ENCODE peak calls at places on chromosomes 11 and 22, in four cellular contexts. One of them, this sample, is unnamed.

GRCh38 chr22:33747576-33748180 is 172.6 kb downstream of the LARGE1 start:
- DNase-seq in SK-N-SH: peak
- DNase-seq in HepG2: no peak
- DNase-seq in K562: no peak
- DNase-seq in this sample: no peak

GRCh38 chr11:131710511-131710910 is 340.1 kb downstream of the NTM start:
- DNase-seq in SK-N-SH: no peak
- DNase-seq in HepG2: no peak
- DNase-seq in K562: no peak
- DNase-seq in this sample: no peak

GRCh38 chr11:128419012-128419767 is 168.2 kb downstream of the ETS1 start:
- DNase-seq in SK-N-SH: no peak
- DNase-seq in HepG2: no peak
- DNase-seq in K562: no peak
- DNase-seq in this sample: no peak

GRCh38 chr11:110069158-110069737 is 23.9 kb upstream of the ZC3H12C start:
- DNase-seq in SK-N-SH: no peak
- DNase-seq in HepG2: no peak
- DNase-seq in K562: peak
- DNase-seq in this sample: no peak

GRCh38 chr11:117816151-117816741 is 8.3 kb downstream of the FXYD2 start:
- DNase-seq in SK-N-SH: peak
- DNase-seq in HepG2: peak
- DNase-seq in K562: peak
- DNase-seq in this sample: no peak

GRCh38 chr11:82756765-82757650 is 23.3 kb upstream of the FAM181B start:
- DNase-seq in SK-N-SH: no peak
- DNase-seq in HepG2: no peak
- DNase-seq in K562: no peak
- DNase-seq in this sample: no peak

GRCh38 chr11:2867722-2868548 is 17.6 kb downstream of the CDKN1C start:
- DNase-seq in SK-N-SH: no peak
- DNase-seq in HepG2: no peak
- DNase-seq in K562: peak
- DNase-seq in this sample: no peak

GRCh38 chr11:76724162-76724768 is 53.7 kb upstream of the LRRC32 start:
- DNase-seq in SK-N-SH: no peak
- DNase-seq in HepG2: no peak
- DNase-seq in K562: no peak
- DNase-seq in this sample: no peak

GRCh38 chr11:106399075-106399500 is 321.6 kb downstream of the AASDHPPT start:
- DNase-seq in SK-N-SH: peak
- DNase-seq in HepG2: no peak
- DNase-seq in K562: no peak
- DNase-seq in this sample: no peak

GRCh38 chr11:12540075-12540685 is 134.0 kb upstream of the TEAD1 start:
- DNase-seq in SK-N-SH: no peak
- DNase-seq in HepG2: no peak
- DNase-seq in K562: no peak
- DNase-seq in this sample: no peak

GRCh38 chr22:38924197-38924952 is 33.0 kb upstream of the APOBEC3A start:
- DNase-seq in SK-N-SH: no peak
- DNase-seq in HepG2: peak
- DNase-seq in K562: peak
- DNase-seq in this sample: no peak

GRCh38 chr11:70558651-70559050 is 160.3 kb downstream of the CTTN start:
- DNase-seq in SK-N-SH: no peak
- DNase-seq in HepG2: no peak
- DNase-seq in K562: no peak
- DNase-seq in this sample: no peak

GRCh38 chr11:113906515-113906914 is 1.9 kb downstream of the HTR3B start:
- DNase-seq in SK-N-SH: no peak
- DNase-seq in HepG2: peak
- DNase-seq in K562: no peak
- DNase-seq in this sample: no peak

GRCh38 chr11:70567680-70568503 is 169.6 kb downstream of the CTTN start:
- DNase-seq in SK-N-SH: no peak
- DNase-seq in HepG2: no peak
- DNase-seq in K562: no peak
- DNase-seq in this sample: no peak

GRCh38 chr11:94023856-94024255 is 2.7 kb downstream of the HEPHL1 start:
- DNase-seq in SK-N-SH: no peak
- DNase-seq in HepG2: no peak
- DNase-seq in K562: no peak
- DNase-seq in this sample: no peak

GRCh38 chr22:49614966-49615965 is 212.4 kb downstream of the BRD1 start:
- DNase-seq in SK-N-SH: no peak
- DNase-seq in HepG2: no peak
- DNase-seq in K562: no peak
- DNase-seq in this sample: no peak

GRCh38 chr22:29458551-29458950 is 20.2 kb downstream of the RFPL1 start:
- DNase-seq in SK-N-SH: no peak
- DNase-seq in HepG2: no peak
- DNase-seq in K562: no peak
- DNase-seq in this sample: no peak

GRCh38 chr22:37222440-37222971 is 10.2 kb upstream of the SSTR3 start:
- DNase-seq in SK-N-SH: no peak
- DNase-seq in HepG2: no peak
- DNase-seq in K562: no peak
- DNase-seq in this sample: no peak

GRCh38 chr22:36954251-36955014 is 41.0 kb downstream of the CSF2RB start:
- DNase-seq in SK-N-SH: no peak
- DNase-seq in HepG2: no peak
- DNase-seq in K562: no peak
- DNase-seq in this sample: no peak

GRCh38 chr11:61071208-61071681 is 31.0 kb upstream of the CD5 start:
- DNase-seq in SK-N-SH: no peak
- DNase-seq in HepG2: no peak
- DNase-seq in K562: no peak
- DNase-seq in this sample: no peak

GRCh38 chr11:9736365-9736764 is 72.5 kb downstream of the SWAP70 start:
- DNase-seq in SK-N-SH: no peak
- DNase-seq in HepG2: peak
- DNase-seq in K562: no peak
- DNase-seq in this sample: no peak

GRCh38 chr11:9735919-9736318 is 72.0 kb downstream of the SWAP70 start:
- DNase-seq in SK-N-SH: no peak
- DNase-seq in HepG2: no peak
- DNase-seq in K562: no peak
- DNase-seq in this sample: no peak

GRCh38 chr11:9733212-9733611 is 69.3 kb downstream of the SWAP70 start:
- DNase-seq in SK-N-SH: no peak
- DNase-seq in HepG2: no peak
- DNase-seq in K562: no peak
- DNase-seq in this sample: no peak

GRCh38 chr11:9732453-9732852 is 68.6 kb downstream of the SWAP70 start:
- DNase-seq in SK-N-SH: no peak
- DNase-seq in HepG2: no peak
- DNase-seq in K562: no peak
- DNase-seq in this sample: no peak

DNA sequence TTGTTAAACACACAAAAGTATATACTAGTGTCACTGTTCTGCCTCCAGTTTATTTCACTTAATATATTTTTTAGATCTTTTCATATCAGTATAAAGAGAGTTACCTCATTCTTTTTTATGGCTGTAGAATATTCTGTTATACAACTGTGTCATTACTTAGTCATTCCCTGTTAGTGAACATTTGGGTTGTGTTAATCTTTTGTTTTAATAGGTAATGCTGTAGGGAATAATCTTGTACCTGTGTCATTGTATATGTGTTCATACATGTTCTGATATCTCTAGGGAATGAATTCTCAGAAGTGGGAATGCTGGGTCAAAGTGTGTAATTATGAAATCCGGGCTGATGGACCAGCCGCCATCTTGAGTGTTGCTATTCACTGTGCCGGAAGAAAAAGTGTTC is 71.4 kb downstream of the SWAP70 start:
- DNase-seq in SK-N-SH: no peak
- DNase-seq in HepG2: no peak
- DNase-seq in K562: no peak
- DNase-seq in this sample: no peak
- H3K27ac ChIP-seq in SK-N-SH: no peak
- H3K27ac ChIP-seq in HepG2: no peak
- H3K27ac ChIP-seq in K562: no peak
- H3K27ac ChIP-seq in this sample: peak

GRCh38 chr11:116317212-116317611 is 455.6 kb downstream of the BUD13 start:
- DNase-seq in SK-N-SH: no peak
- DNase-seq in HepG2: no peak
- DNase-seq in K562: no peak
- DNase-seq in this sample: no peak
- TF ChIP-seq FOXM1 in SK-N-SH: no peak
- TF ChIP-seq FOXM1 in HepG2: no peak
- TF ChIP-seq FOXM1 in K562: no peak
- TF ChIP-seq FOXM1 in this sample: no peak

DNA sequence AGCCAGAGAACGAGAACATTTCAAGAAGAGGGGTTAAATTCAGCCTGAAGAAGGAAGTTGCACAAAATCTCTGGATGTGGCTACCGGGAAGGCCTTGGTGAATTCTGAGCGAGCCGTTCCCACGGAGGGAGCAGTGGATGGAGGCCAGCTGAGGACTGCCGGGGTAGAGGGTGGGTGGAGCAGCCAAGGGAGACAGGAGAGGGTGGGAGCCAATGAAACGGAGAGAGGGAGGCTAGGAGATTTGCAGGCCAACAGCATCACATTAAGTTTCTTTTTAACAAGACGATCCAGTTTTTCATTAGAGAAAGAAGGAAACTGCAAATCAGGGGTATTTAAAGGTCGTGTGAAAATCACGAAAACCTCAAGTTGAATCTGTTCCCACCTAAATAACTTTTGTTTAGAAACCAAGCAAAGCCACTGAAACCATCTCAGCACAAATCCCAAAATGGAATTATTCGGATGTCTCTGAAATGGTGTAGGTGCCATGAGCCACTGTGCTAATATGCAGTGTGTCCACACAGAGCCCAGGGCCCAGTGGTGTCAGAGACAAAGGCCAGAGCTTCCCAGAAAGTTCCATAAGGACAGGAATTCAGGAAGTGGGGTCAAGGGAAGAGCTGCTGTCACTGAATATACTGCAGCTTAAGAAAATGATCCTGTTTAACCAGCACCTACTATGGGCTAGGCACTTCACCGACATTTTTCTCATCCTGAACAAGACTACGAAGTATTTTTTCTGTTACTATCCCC is 59.7 kb upstream of the SLC35C1 start:
- DNase-seq in SK-N-SH: no peak
- DNase-seq in HepG2: no peak
- DNase-seq in K562: no peak
- DNase-seq in this sample: no peak
- H3K27ac ChIP-seq in SK-N-SH: no peak
- H3K27ac ChIP-seq in HepG2: no peak
- H3K27ac ChIP-seq in K562: no peak
- H3K27ac ChIP-seq in this sample: no peak

GRCh38 chr11:58927393-58928081 is 11.8 kb upstream of the GLYATL1 start:
- DNase-seq in SK-N-SH: peak
- DNase-seq in HepG2: peak
- DNase-seq in K562: no peak
- DNase-seq in this sample: no peak
- TF ChIP-seq FOXM1 in SK-N-SH: no peak
- TF ChIP-seq FOXM1 in HepG2: no peak
- TF ChIP-seq FOXM1 in K562: no peak
- TF ChIP-seq FOXM1 in this sample: no peak

GRCh38 chr22:43205748-43206514 is 19.0 kb upstream of the TTLL12 start:
- DNase-seq in SK-N-SH: no peak
- DNase-seq in HepG2: no peak
- DNase-seq in K562: no peak
- DNase-seq in this sample: no peak
- H3K27ac ChIP-seq in SK-N-SH: no peak
- H3K27ac ChIP-seq in HepG2: no peak
- H3K27ac ChIP-seq in K562: no peak
- H3K27ac ChIP-seq in this sample: no peak

GRCh38 chr11:11491014-11491413 is 130.8 kb downstream of the GALNT18 start:
- DNase-seq in SK-N-SH: no peak
- DNase-seq in HepG2: no peak
- DNase-seq in K562: no peak
- DNase-seq in this sample: no peak
- TF ChIP-seq FOXM1 in SK-N-SH: no peak
- TF ChIP-seq FOXM1 in HepG2: no peak
- TF ChIP-seq FOXM1 in K562: no peak
- TF ChIP-seq FOXM1 in this sample: no peak

DNA sequence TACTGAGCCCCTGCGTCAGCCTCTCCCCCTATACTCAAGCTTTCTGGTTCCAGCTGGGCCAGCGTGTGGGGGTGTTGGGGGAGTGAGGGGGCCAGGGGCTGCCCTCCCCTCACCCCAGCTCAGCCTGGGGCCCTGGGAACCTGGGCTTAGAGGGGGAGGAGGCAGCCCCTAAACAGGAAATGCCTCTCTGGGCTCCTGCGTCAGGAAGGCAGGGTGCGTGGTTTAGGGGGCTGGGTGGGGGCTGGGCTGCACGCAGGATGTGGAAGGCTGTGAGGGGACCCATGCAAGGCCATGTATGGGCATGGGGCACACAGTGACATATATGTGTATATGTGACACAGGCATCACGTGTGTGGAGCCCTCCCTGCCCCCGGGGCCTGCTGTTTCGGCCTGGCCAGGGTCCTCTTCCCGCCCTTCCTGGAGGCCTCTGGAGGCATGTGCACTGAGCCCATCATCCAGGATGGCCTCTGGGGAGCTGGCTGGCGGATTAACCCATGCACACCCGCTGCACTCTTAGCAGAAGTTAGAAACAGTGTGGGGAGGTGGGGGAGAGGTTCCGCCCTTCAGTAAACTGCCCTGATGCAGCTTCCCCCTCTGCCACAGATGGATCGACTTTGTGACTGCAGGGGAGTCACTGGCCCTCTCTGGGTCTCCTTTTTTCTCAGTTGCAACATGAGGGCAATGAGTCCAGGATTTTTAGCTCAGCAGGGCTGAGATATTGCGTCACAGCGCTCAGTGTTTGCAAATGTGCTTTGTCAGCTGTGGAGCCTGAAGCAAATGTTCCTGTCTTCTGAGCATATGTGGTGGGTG is 1.1 kb upstream of the CD248 start:
- DNase-seq in SK-N-SH: peak
- DNase-seq in HepG2: peak
- DNase-seq in K562: no peak
- DNase-seq in this sample: no peak
- H3K27ac ChIP-seq in SK-N-SH: peak
- H3K27ac ChIP-seq in HepG2: peak
- H3K27ac ChIP-seq in K562: no peak
- H3K27ac ChIP-seq in this sample: peak

GRCh38 chr22:26796785-26797184 is 139.4 kb downstream of the MIAT start:
- DNase-seq in SK-N-SH: no peak
- DNase-seq in HepG2: no peak
- DNase-seq in K562: no peak
- DNase-seq in this sample: no peak
- TF ChIP-seq FOXM1 in SK-N-SH: no peak
- TF ChIP-seq FOXM1 in HepG2: no peak
- TF ChIP-seq FOXM1 in K562: no peak
- TF ChIP-seq FOXM1 in this sample: no peak

This sample was measured in GM12878.